ENCODE peak calls at places on chromosome 1, in ten cellular contexts. One of them, this sample, is unnamed.

GRCh38 chr1:201602413-201603265 is 63.7 kb downstream of the NAV1 start:
- DNase-seq in HT1080: peak; percentile 95
- DNase-seq in left ventricle myocardium inferior: no peak
- DNase-seq in stimulated activated CD4-positive, alpha-beta T cell treated with anti-CD3 and anti-CD28 coated beads, Interleukin-15, amount 100 ng/mL, for 1 hour: no peak
- DNase-seq in K562: no peak
- DNase-seq in ELR: peak; percentile 93
- DNase-seq in A549: peak; percentile 64
- DNase-seq in smooth muscle cell of the brain vasculature: peak; percentile 56
- DNase-seq in heart left ventricle: no peak
- DNase-seq in T-helper 1 cell: no peak
- DNase-seq in this sample: no peak

GRCh38 chr1:115669002-115669673 is 27.4 kb downstream of the VANGL1 start:
- DNase-seq in HT1080: peak; percentile 95
- DNase-seq in left ventricle myocardium inferior: no peak
- DNase-seq in K562: peak; percentile 59
- DNase-seq in smooth muscle cell of the brain vasculature: no peak
- DNase-seq in T-helper 1 cell: no peak
- DNase-seq in ELR: peak; percentile 93
- DNase-seq in heart left ventricle: no peak
- DNase-seq in A549: no peak
- DNase-seq in stimulated activated CD4-positive, alpha-beta T cell treated with anti-CD3 and anti-CD28 coated beads, Interleukin-15, amount 100 ng/mL, for 1 hour: no peak
- DNase-seq in this sample: no peak

GRCh38 chr1:171263915-171264314 is 15.6 kb downstream of the FMO1 start:
- DNase-seq in heart left ventricle: no peak
- DNase-seq in ELR: no peak
- DNase-seq in T-helper 1 cell: no peak
- DNase-seq in HT1080: no peak
- DNase-seq in A549: no peak
- DNase-seq in stimulated activated CD4-positive, alpha-beta T cell treated with anti-CD3 and anti-CD28 coated beads, Interleukin-15, amount 100 ng/mL, for 1 hour: no peak
- DNase-seq in left ventricle myocardium inferior: no peak
- DNase-seq in smooth muscle cell of the brain vasculature: no peak
- DNase-seq in K562: no peak
- DNase-seq in this sample: no peak

GRCh38 chr1:99529002-99529401 is 116.9 kb upstream of the PALMD start:
- DNase-seq in ELR: no peak
- DNase-seq in smooth muscle cell of the brain vasculature: no peak
- DNase-seq in stimulated activated CD4-positive, alpha-beta T cell treated with anti-CD3 and anti-CD28 coated beads, Interleukin-15, amount 100 ng/mL, for 1 hour: no peak
- DNase-seq in K562: no peak
- DNase-seq in A549: no peak
- DNase-seq in left ventricle myocardium inferior: no peak
- DNase-seq in HT1080: no peak
- DNase-seq in T-helper 1 cell: no peak
- DNase-seq in heart left ventricle: no peak
- DNase-seq in this sample: no peak

GRCh38 chr1:47683402-47683801 is 245.6 kb downstream of the FOXD2 start:
- DNase-seq in A549: no peak
- DNase-seq in smooth muscle cell of the brain vasculature: no peak
- DNase-seq in stimulated activated CD4-positive, alpha-beta T cell treated with anti-CD3 and anti-CD28 coated beads, Interleukin-15, amount 100 ng/mL, for 1 hour: no peak
- DNase-seq in K562: no peak
- DNase-seq in T-helper 1 cell: no peak
- DNase-seq in ELR: no peak
- DNase-seq in left ventricle myocardium inferior: no peak
- DNase-seq in heart left ventricle: no peak
- DNase-seq in HT1080: no peak
- DNase-seq in this sample: no peak

GRCh38 chr1:59062743-59063142 is 234.2 kb upstream of the FGGY start:
- DNase-seq in ELR: peak; percentile 77
- DNase-seq in A549: no peak
- DNase-seq in T-helper 1 cell: no peak
- DNase-seq in heart left ventricle: peak; percentile 16
- DNase-seq in smooth muscle cell of the brain vasculature: no peak
- DNase-seq in stimulated activated CD4-positive, alpha-beta T cell treated with anti-CD3 and anti-CD28 coated beads, Interleukin-15, amount 100 ng/mL, for 1 hour: no peak
- DNase-seq in left ventricle myocardium inferior: no peak
- DNase-seq in HT1080: peak; percentile 37
- DNase-seq in K562: no peak
- DNase-seq in this sample: no peak

GRCh38 chr1:159015440-159015909 is 5.8 kb downstream of the IFI16 start:
- DNase-seq in A549: no peak
- DNase-seq in T-helper 1 cell: peak; percentile 41
- DNase-seq in HT1080: peak; percentile 92
- DNase-seq in smooth muscle cell of the brain vasculature: no peak
- DNase-seq in heart left ventricle: peak; percentile 74
- DNase-seq in stimulated activated CD4-positive, alpha-beta T cell treated with anti-CD3 and anti-CD28 coated beads, Interleukin-15, amount 100 ng/mL, for 1 hour: peak; percentile 32
- DNase-seq in left ventricle myocardium inferior: peak; percentile 35
- DNase-seq in K562: no peak
- DNase-seq in ELR: peak; percentile 94
- DNase-seq in this sample: no peak

GRCh38 chr1:94130851-94131595 is 10.1 kb upstream of the ABCA4 start:
- DNase-seq in stimulated activated CD4-positive, alpha-beta T cell treated with anti-CD3 and anti-CD28 coated beads, Interleukin-15, amount 100 ng/mL, for 1 hour: no peak
- DNase-seq in T-helper 1 cell: no peak
- DNase-seq in K562: no peak
- DNase-seq in ELR: peak; percentile 70
- DNase-seq in heart left ventricle: no peak
- DNase-seq in smooth muscle cell of the brain vasculature: no peak
- DNase-seq in HT1080: peak; percentile 40
- DNase-seq in A549: no peak
- DNase-seq in left ventricle myocardium inferior: no peak
- DNase-seq in this sample: no peak

GRCh38 chr1:74193908-74194307 is 4.1 kb downstream of the LRRIQ3 start:
- DNase-seq in A549: no peak
- DNase-seq in heart left ventricle: no peak
- DNase-seq in left ventricle myocardium inferior: no peak
- DNase-seq in ELR: peak; percentile 53
- DNase-seq in stimulated activated CD4-positive, alpha-beta T cell treated with anti-CD3 and anti-CD28 coated beads, Interleukin-15, amount 100 ng/mL, for 1 hour: no peak
- DNase-seq in HT1080: peak; percentile 27
- DNase-seq in K562: no peak
- DNase-seq in smooth muscle cell of the brain vasculature: no peak
- DNase-seq in T-helper 1 cell: no peak
- DNase-seq in this sample: no peak

This sample was measured in cerebellar nuclear complex.